ENCODE peak calls at places on chromosomes 7 and 10, in ten cellular contexts. One of them, this sample, is unnamed.

GRCh38 chr10:52434734-52435133 is 120.7 kb downstream of the DKK1 start:
- DNase-seq in HCT116: no peak
- DNase-seq in thoracic aorta: no peak
- DNase-seq in hypothalamus: no peak
- DNase-seq in H4: no peak
- DNase-seq in iPS-NIHi11: no peak
- DNase-seq in retina: no peak
- DNase-seq in ELF-1: no peak
- DNase-seq in cardiac fibroblast: no peak
- DNase-seq in posterior cingulate gyrus: no peak
- DNase-seq in this sample: no peak

GRCh38 chr7:80681272-80681885 is 42.9 kb downstream of the CD36 start:
- DNase-seq in iPS-NIHi11: peak
- DNase-seq in cardiac fibroblast: peak
- DNase-seq in posterior cingulate gyrus: no peak
- DNase-seq in hypothalamus: no peak
- DNase-seq in H4: peak
- DNase-seq in retina: no peak
- DNase-seq in thoracic aorta: no peak
- DNase-seq in HCT116: peak
- DNase-seq in ELF-1: no peak
- DNase-seq in this sample: peak

GRCh38 chr10:22599048-22599561 is 115.3 kb downstream of the PIP4K2A start:
- DNase-seq in thoracic aorta: no peak
- DNase-seq in hypothalamus: no peak
- DNase-seq in HCT116: no peak
- DNase-seq in H4: peak
- DNase-seq in retina: no peak
- DNase-seq in cardiac fibroblast: peak
- DNase-seq in posterior cingulate gyrus: no peak
- DNase-seq in ELF-1: no peak
- DNase-seq in iPS-NIHi11: no peak
- DNase-seq in this sample: no peak

GRCh38 chr10:34584164-34584563 is 230.9 kb downstream of the PARD3 start:
- DNase-seq in thoracic aorta: no peak
- DNase-seq in H4: peak
- DNase-seq in hypothalamus: no peak
- DNase-seq in iPS-NIHi11: no peak
- DNase-seq in retina: no peak
- DNase-seq in ELF-1: no peak
- DNase-seq in HCT116: no peak
- DNase-seq in cardiac fibroblast: peak
- DNase-seq in posterior cingulate gyrus: no peak
- DNase-seq in this sample: no peak

GRCh38 chr7:107528461-107528860 is 35.3 kb downstream of the COG5 start:
- DNase-seq in ELF-1: no peak
- DNase-seq in retina: no peak
- DNase-seq in iPS-NIHi11: no peak
- DNase-seq in HCT116: no peak
- DNase-seq in H4: no peak
- DNase-seq in cardiac fibroblast: peak
- DNase-seq in posterior cingulate gyrus: no peak
- DNase-seq in thoracic aorta: no peak
- DNase-seq in hypothalamus: no peak
- DNase-seq in this sample: no peak

GRCh38 chr10:96718304-96718990 is 1.9 kb downstream of the PIK3AP1 start:
- DNase-seq in iPS-NIHi11: no peak
- DNase-seq in posterior cingulate gyrus: no peak
- DNase-seq in hypothalamus: no peak
- DNase-seq in retina: no peak
- DNase-seq in cardiac fibroblast: no peak
- DNase-seq in HCT116: no peak
- DNase-seq in H4: no peak
- DNase-seq in ELF-1: no peak
- DNase-seq in thoracic aorta: no peak
- DNase-seq in this sample: no peak

GRCh38 chr10:86366902-86367338 is 325 bp upstream of the GRID1 start:
- DNase-seq in posterior cingulate gyrus: no peak
- DNase-seq in ELF-1: no peak
- DNase-seq in retina: peak
- DNase-seq in hypothalamus: no peak
- DNase-seq in HCT116: no peak
- DNase-seq in thoracic aorta: no peak
- DNase-seq in iPS-NIHi11: no peak
- DNase-seq in cardiac fibroblast: no peak
- DNase-seq in H4: no peak
- DNase-seq in this sample: no peak

GRCh38 chr10:113425596-113425995 is 127.3 kb upstream of the HABP2 start:
- DNase-seq in iPS-NIHi11: no peak
- DNase-seq in H4: peak
- DNase-seq in ELF-1: no peak
- DNase-seq in cardiac fibroblast: peak
- DNase-seq in HCT116: no peak
- DNase-seq in hypothalamus: no peak
- DNase-seq in thoracic aorta: no peak
- DNase-seq in posterior cingulate gyrus: no peak
- DNase-seq in retina: no peak
- DNase-seq in this sample: no peak

GRCh38 chr10:73910764-73911552 is at the start of gene PLAU:
- DNase-seq in HCT116: no peak
- DNase-seq in thoracic aorta: no peak
- DNase-seq in posterior cingulate gyrus: peak
- DNase-seq in hypothalamus: peak
- DNase-seq in cardiac fibroblast: no peak
- DNase-seq in ELF-1: peak
- DNase-seq in H4: no peak
- DNase-seq in retina: peak
- DNase-seq in iPS-NIHi11: peak
- DNase-seq in this sample: peak

GRCh38 chr7:149729983-149730801 is 43.2 kb downstream of the ZNF467 start:
- DNase-seq in H4: no peak
- DNase-seq in ELF-1: no peak
- DNase-seq in posterior cingulate gyrus: no peak
- DNase-seq in iPS-NIHi11: no peak
- DNase-seq in retina: no peak
- DNase-seq in cardiac fibroblast: no peak
- DNase-seq in thoracic aorta: no peak
- DNase-seq in HCT116: no peak
- DNase-seq in hypothalamus: peak
- DNase-seq in this sample: no peak

GRCh38 chr7:105816954-105817615 is 59.3 kb downstream of the ATXN7L1 start:
- DNase-seq in ELF-1: no peak
- DNase-seq in hypothalamus: no peak
- DNase-seq in posterior cingulate gyrus: no peak
- DNase-seq in HCT116: no peak
- DNase-seq in retina: no peak
- DNase-seq in iPS-NIHi11: no peak
- DNase-seq in H4: no peak
- DNase-seq in cardiac fibroblast: no peak
- DNase-seq in thoracic aorta: no peak
- DNase-seq in this sample: no peak

GRCh38 chr7:148394582-148394981 is 196.0 kb upstream of the C7orf33 start:
- DNase-seq in HCT116: no peak
- DNase-seq in retina: no peak
- DNase-seq in thoracic aorta: no peak
- DNase-seq in cardiac fibroblast: no peak
- DNase-seq in ELF-1: no peak
- DNase-seq in iPS-NIHi11: no peak
- DNase-seq in posterior cingulate gyrus: no peak
- DNase-seq in hypothalamus: no peak
- DNase-seq in H4: no peak
- DNase-seq in this sample: peak

GRCh38 chr10:132942101-132942739 is at the start of gene CFAP46:
- DNase-seq in iPS-NIHi11: peak
- DNase-seq in posterior cingulate gyrus: peak
- DNase-seq in H4: peak
- DNase-seq in cardiac fibroblast: peak
- DNase-seq in HCT116: peak
- DNase-seq in ELF-1: peak
- DNase-seq in hypothalamus: peak
- DNase-seq in retina: peak
- DNase-seq in thoracic aorta: no peak
- DNase-seq in this sample: peak

GRCh38 chr7:139987691-139988516 is 74.8 kb downstream of the PARP12 start:
- DNase-seq in ELF-1: no peak
- DNase-seq in thoracic aorta: no peak
- DNase-seq in HCT116: no peak
- DNase-seq in retina: no peak
- DNase-seq in iPS-NIHi11: no peak
- DNase-seq in H4: no peak
- DNase-seq in hypothalamus: no peak
- DNase-seq in posterior cingulate gyrus: no peak
- DNase-seq in cardiac fibroblast: no peak
- DNase-seq in this sample: no peak

GRCh38 chr10:101840741-101841453 is 2.7 kb downstream of the KCNIP2 start:
- DNase-seq in cardiac fibroblast: peak
- DNase-seq in posterior cingulate gyrus: peak
- DNase-seq in iPS-NIHi11: peak
- DNase-seq in retina: peak
- DNase-seq in hypothalamus: peak
- DNase-seq in HCT116: peak
- DNase-seq in H4: peak
- DNase-seq in thoracic aorta: no peak
- DNase-seq in ELF-1: peak
- DNase-seq in this sample: peak

GRCh38 chr10:123272171-123272570 is 118.0 kb downstream of the BUB3 start:
- DNase-seq in retina: no peak
- DNase-seq in HCT116: no peak
- DNase-seq in hypothalamus: no peak
- DNase-seq in posterior cingulate gyrus: no peak
- DNase-seq in thoracic aorta: no peak
- DNase-seq in H4: no peak
- DNase-seq in ELF-1: no peak
- DNase-seq in cardiac fibroblast: no peak
- DNase-seq in iPS-NIHi11: no peak
- DNase-seq in this sample: no peak

GRCh38 chr10:110568055-110568735 is 700 bp downstream of the SMC3 start:
- DNase-seq in thoracic aorta: peak
- DNase-seq in retina: peak
- DNase-seq in posterior cingulate gyrus: peak
- DNase-seq in cardiac fibroblast: peak
- DNase-seq in H4: no peak
- DNase-seq in ELF-1: peak
- DNase-seq in HCT116: no peak
- DNase-seq in iPS-NIHi11: peak
- DNase-seq in hypothalamus: no peak
- DNase-seq in this sample: peak

GRCh38 chr10:13417459-13418126 is 69.5 kb upstream of the SEPHS1 start:
- DNase-seq in thoracic aorta: no peak
- DNase-seq in H4: peak
- DNase-seq in ELF-1: peak
- DNase-seq in retina: peak
- DNase-seq in HCT116: no peak
- DNase-seq in iPS-NIHi11: no peak
- DNase-seq in posterior cingulate gyrus: no peak
- DNase-seq in hypothalamus: no peak
- DNase-seq in cardiac fibroblast: no peak
- DNase-seq in this sample: no peak

GRCh38 chr7:11952972-11953371 is 121.0 kb upstream of the THSD7A start:
- DNase-seq in cardiac fibroblast: no peak
- DNase-seq in posterior cingulate gyrus: no peak
- DNase-seq in ELF-1: no peak
- DNase-seq in HCT116: no peak
- DNase-seq in retina: no peak
- DNase-seq in iPS-NIHi11: no peak
- DNase-seq in hypothalamus: no peak
- DNase-seq in H4: no peak
- DNase-seq in thoracic aorta: no peak
- DNase-seq in this sample: no peak

GRCh38 chr10:10542368-10542961 is 475.2 kb upstream of the CELF2 start:
- DNase-seq in H4: no peak
- DNase-seq in retina: no peak
- DNase-seq in thoracic aorta: no peak
- DNase-seq in iPS-NIHi11: no peak
- DNase-seq in posterior cingulate gyrus: no peak
- DNase-seq in hypothalamus: no peak
- DNase-seq in cardiac fibroblast: peak
- DNase-seq in HCT116: no peak
- DNase-seq in ELF-1: no peak
- DNase-seq in this sample: no peak

This sample was measured in GM23338.